ENCODE peak calls at places on chromosomes 6 and 20, in seven cellular contexts. Y is iris pigment epithelial cell; C is progenitor cell of endocrine pancreas; M is B cell; R is uterus; A is activated CD4-positive, CD25-positive, alpha-beta regulatory T cell treated with anti-CD3 and anti-CD28 coated beads, Interleukin-2, amount 50 U/mL, for 72 hours; F is NCI-H774. K is an unnamed sample.

GRCh38 chr20:13147071-13147961 is 73.8 kb upstream of the ISM1 start:
- DNase-seq in R (no peak), A (no peak), M (no peak), Y (no peak), C (no peak), F (no peak), K (no peak)

GRCh38 chr6:147805155-147805554 is 296.7 kb downstream of the SAMD5 start:
- DNase-seq in M (no peak), C (no peak), F (peak), R (no peak), A (no peak), Y (peak), K (no peak)

GRCh38 chr6:21653902-21654301 is 60.4 kb downstream of the SOX4 start:
- DNase-seq in C (no peak), R (no peak), A (no peak), F (no peak), M (no peak), Y (no peak), K (peak)

GRCh38 chr6:73234732-73235131 is 9.4 kb upstream of the KHDC1L start:
- DNase-seq in M (no peak), A (no peak), C (no peak), R (no peak), F (no peak), Y (peak), K (no peak)

GRCh38 chr20:53914861-53915458 is 155.4 kb downstream of the BCAS1 start:
- DNase-seq in C (no peak), F (no peak), Y (no peak), R (no peak), M (no peak), A (no peak), K (no peak)

GRCh38 chr6:168137024-168137423 is 58.0 kb upstream of the FRMD1 start:
- DNase-seq in M (peak), A (no peak), Y (no peak), F (no peak), C (no peak), R (no peak), K (no peak)

GRCh38 chr6:159540152-159540551 is 152.9 kb downstream of the SOD2 start:
- DNase-seq in C (peak), M (no peak), A (no peak), R (no peak), F (no peak), Y (no peak), K (peak)

GRCh38 chr20:20441259-20441658 is 73.4 kb downstream of the INSM1 start:
- DNase-seq in A (no peak), Y (no peak), R (no peak), F (no peak), C (no peak), M (no peak), K (no peak)

GRCh38 chr20:57080796-57081195 is 185.6 kb downstream of the BMP7 start:
- DNase-seq in R (no peak), M (no peak), A (no peak), F (no peak), Y (no peak), C (no peak), K (no peak)

GRCh38 chr6:151089916-151090443 is 149.8 kb upstream of the AKAP12 start:
- DNase-seq in A (no peak), R (no peak), C (no peak), M (no peak), F (peak), Y (no peak), K (no peak)

GRCh38 chr6:12456343-12456742 is 166.2 kb downstream of the EDN1 start:
- DNase-seq in F (no peak), C (no peak), M (no peak), R (no peak), Y (no peak), A (no peak), K (no peak)

K was measured in HAP-1.